ENCODE peak calls at places on chromosome 15, in five cellular contexts. N is activated naive CD4-positive, alpha-beta T cell treated with anti-CD3 and anti-CD28 coated beads for 36 hours; A is spleen; V is stimulated activated CD8-positive, alpha-beta memory T cell treated with anti-CD3 and anti-CD28 coated beads, Interleukin-15, amount 100 ng/mL, for 1 hour; C is progenitor cell of endocrine pancreas. X is an unnamed sample.

GRCh38 chr15:88707766-88708165 is 69.0 kb downstream of the ISG20 start:
- DNase-seq in N (no peak), A (no peak), V (no peak), C (no peak), X (no peak)

GRCh38 chr15:64515196-64515595 is 54.8 kb downstream of the ZNF609 start:
- DNase-seq in N (no peak), A (no peak), V (no peak), C (no peak), X (no peak)

GRCh38 chr15:58114812-58115211 is 23.4 kb upstream of the AQP9 start:
- DNase-seq in N (no peak), A (no peak), V (no peak), C (no peak), X (no peak)

GRCh38 chr15:34853001-34853758 is 57.8 kb upstream of the ACTC1 start:
- DNase-seq in N (no peak), A (no peak), V (no peak), C (no peak), X (no peak)

GRCh38 chr15:71874245-71874644 is 63.9 kb downstream of the NR2E3 start:
- DNase-seq in N (no peak), A (no peak), V (no peak), C (no peak), X (no peak)

GRCh38 chr15:60043744-60044435 is 39.8 kb downstream of the FOXB1 start:
- DNase-seq in N (no peak), A (no peak), V (no peak), C (no peak), X (no peak)

GRCh38 chr15:27601239-27601942 is 497.7 kb downstream of the OCA2 start:
- DNase-seq in N (no peak), A (no peak), V (no peak), C (no peak), X (no peak)

GRCh38 chr15:29570931-29571727 is 251.1 kb downstream of the TJP1 start:
- DNase-seq in N (peak), A (no peak), V (no peak), C (peak), X (no peak)

GRCh38 chr15:22873204-22873701 is 34.8 kb downstream of the NIPA2 start:
- DNase-seq in N (no peak), A (peak), V (no peak), C (no peak), X (no peak)

GRCh38 chr15:98583758-98584157 is 64.6 kb upstream of the IGF1R start:
- DNase-seq in N (no peak), A (no peak), V (no peak), C (no peak), X (no peak)

GRCh38 chr15:57201578-57201977 is 174.7 kb upstream of the CGNL1 start:
- DNase-seq in N (no peak), A (no peak), V (no peak), C (no peak), X (no peak)

GRCh38 chr15:23420806-23421575 is 26.1 kb downstream of the GOLGA6L2 start:
- DNase-seq in N (no peak), A (no peak), V (no peak), C (no peak), X (no peak)

GRCh38 chr15:79837846-79838245 is 59.0 kb downstream of the MTHFS start:
- DNase-seq in N (no peak), A (no peak), V (no peak), C (no peak), X (no peak)

GRCh38 chr15:70589221-70589620 is 174.1 kb downstream of the UACA start:
- DNase-seq in N (no peak), A (no peak), V (no peak), C (no peak), X (no peak)

GRCh38 chr15:40409366-40409765 is 3.8 kb downstream of the IVD start:
- DNase-seq in N (peak), A (no peak), V (no peak), C (no peak), X (no peak)